ENCODE peak calls at places on chromosome X, in five cellular contexts. K is NCI-H774; N is activated T-helper 2 cell treated with anti-CD3 and anti-CD28 coated beads, Interferon-gamma antibody, Interleukin-2, Interleukin-4, amounts not matched to agents 10 μg/mL and 5 μg/mL and 100 μg/mL, durations not matched to agents 14 hours and 24 hours and 36 hours; D is GM06990; I is sigmoid colon. A is an unnamed sample.

GRCh38 chrX:9855536-9856320 is 69.5 kb downstream of the SHROOM2 start:
- DNase-seq in N (no peak), K (no peak), D (no peak), I (peak; percentile 59), A (no peak)

GRCh38 chrX:25721564-25721963 is 416.6 kb upstream of the MAGEB18 start:
- DNase-seq in D (no peak), I (no peak), N (no peak), K (peak; percentile 7), A (no peak)

GRCh38 chrX:79096339-79096638 is 48.2 kb upstream of the GPR174 start:
- DNase-seq in D (no peak), N (no peak), I (no peak), K (no peak), A (no peak)

GRCh38 chrX:26783512-26784225 is 567.7 kb downstream of the MAGEB5 start:
- DNase-seq in D (no peak), I (no peak), K (no peak), N (no peak), A (no peak)

GRCh38 chrX:47182106-47182700 is 11.4 kb upstream of the UBA1 start:
- DNase-seq in K (no peak), N (no peak), I (no peak), D (no peak), A (no peak)

GRCh38 chrX:40683245-40683644 is 35.9 kb upstream of the CXorf38 start:
- DNase-seq in N (no peak), K (no peak), I (no peak), D (no peak), A (no peak)

GRCh38 chrX:153882557-153882956 is 3.4 kb downstream of the L1CAM start:
- DNase-seq in I (no peak), N (no peak), D (no peak), K (no peak), A (no peak)

GRCh38 chrX:31819455-31819854 is 747.6 kb upstream of the FTHL17 start:
- DNase-seq in D (no peak), N (no peak), I (no peak), K (no peak), A (no peak)

GRCh38 chrX:130144509-130144908 is 21.1 kb downstream of the AIFM1 start:
- DNase-seq in I (no peak), D (no peak), N (no peak), K (no peak), A (no peak)

GRCh38 chrX:96447161-96447560 is 237.5 kb upstream of the DIAPH2 start:
- DNase-seq in K (no peak), N (no peak), D (no peak), I (no peak), A (no peak)

GRCh38 chrX:132918523-132918922 is 39.9 kb downstream of the HS6ST2 start:
- DNase-seq in K (no peak), D (no peak), I (no peak), N (no peak), A (no peak)

GRCh38 chrX:108070891-108071290 is 20.5 kb downstream of the PSMD10 start:
- DNase-seq in I (no peak), D (no peak), N (no peak), K (no peak), A (no peak)

GRCh38 chrX:12617241-12617640 is 174.0 kb upstream of the PRPS2 start:
- DNase-seq in D (no peak), I (no peak), N (no peak), K (no peak), A (no peak)

GRCh38 chrX:19599253-19599652 is 83.9 kb upstream of the MAP3K15 start:
- DNase-seq in I (no peak), N (no peak), D (no peak), K (no peak), A (no peak)

GRCh38 chrX:72714471-72714916 is 388 bp upstream of the PHKA1 start:
- DNase-seq in D (peak; percentile 3), I (peak; percentile 89), N (no peak), K (peak; percentile 4), A (no peak)

GRCh38 chrX:128769511-128769910 is 717.3 kb upstream of the ACTRT1 start:
- DNase-seq in N (no peak), K (no peak), D (no peak), I (no peak), A (no peak)

GRCh38 chrX:1416965-1417760 is 25.2 kb upstream of the SLC25A6 start:
- DNase-seq in N (no peak), D (no peak), K (no peak), I (peak; percentile 20), A (no peak)